ENCODE peak calls at places on chromosome 1, in four cellular contexts. One of them, this sample, is unnamed. For H3K27me3, the result is how much of the 10 kb centered on the place peaks cover.

GRCh38 chr1:67170751-67171573 is 4.7 kb downstream of the IL23R start:
- DNase-seq in MM.1S: no peak
- DNase-seq in tibial nerve: no peak
- DNase-seq in esophagus muscularis mucosa: no peak
- DNase-seq in this sample: no peak

GRCh38 chr1:205284420-205285144 is 37.0 kb downstream of the NUAK2 start:
- DNase-seq in MM.1S: peak
- DNase-seq in tibial nerve: peak
- DNase-seq in esophagus muscularis mucosa: peak
- DNase-seq in this sample: peak

GRCh38 chr1:37028981-37029617 is 5.2 kb downstream of the GRIK3 start:
- DNase-seq in MM.1S: no peak
- DNase-seq in tibial nerve: no peak
- DNase-seq in esophagus muscularis mucosa: no peak
- DNase-seq in this sample: no peak

GRCh38 chr1:236159704-236160539 is 17.6 kb downstream of the GPR137B start:
- DNase-seq in MM.1S: no peak
- DNase-seq in tibial nerve: no peak
- DNase-seq in esophagus muscularis mucosa: no peak
- DNase-seq in this sample: no peak

GRCh38 chr1:227934476-227935313 is 13.0 kb downstream of the WNT9A start:
- DNase-seq in MM.1S: no peak
- DNase-seq in tibial nerve: no peak
- DNase-seq in esophagus muscularis mucosa: no peak
- DNase-seq in this sample: no peak

GRCh38 chr1:114002492-114003290 is 23.4 kb downstream of the OLFML3 start:
- DNase-seq in MM.1S: no peak
- DNase-seq in tibial nerve: no peak
- DNase-seq in esophagus muscularis mucosa: no peak
- DNase-seq in this sample: no peak

GRCh38 chr1:240666548-240667198 is 54.7 kb upstream of the GREM2 start:
- DNase-seq in MM.1S: no peak
- DNase-seq in tibial nerve: no peak
- DNase-seq in esophagus muscularis mucosa: no peak
- DNase-seq in this sample: no peak

GRCh38 chr1:61952675-61953074 is 210.4 kb downstream of the PATJ start:
- DNase-seq in MM.1S: no peak
- DNase-seq in tibial nerve: no peak
- DNase-seq in esophagus muscularis mucosa: no peak
- DNase-seq in this sample: no peak

GRCh38 chr1:5515501-5515900 is 476.7 kb downstream of the NPHP4 start:
- DNase-seq in MM.1S: no peak
- DNase-seq in tibial nerve: no peak
- DNase-seq in esophagus muscularis mucosa: no peak
- DNase-seq in this sample: no peak

GRCh38 chr1:204623365-204623893 is 62.1 kb downstream of the LRRN2 start:
- DNase-seq in MM.1S: no peak
- DNase-seq in tibial nerve: no peak
- DNase-seq in esophagus muscularis mucosa: no peak
- DNase-seq in this sample: no peak

GRCh38 chr1:8439015-8439702 is 121.2 kb downstream of the SLC45A1 start:
- DNase-seq in MM.1S: no peak
- DNase-seq in tibial nerve: peak
- DNase-seq in esophagus muscularis mucosa: peak
- DNase-seq in this sample: peak

GRCh38 chr1:153058826-153059784 is 1.8 kb upstream of the SPRR2A start:
- DNase-seq in MM.1S: no peak
- DNase-seq in tibial nerve: no peak
- DNase-seq in esophagus muscularis mucosa: no peak
- DNase-seq in this sample: no peak

GRCh38 chr1:85550784-85551516 is 29.6 kb upstream of the CCN1 start:
- DNase-seq in MM.1S: no peak
- DNase-seq in tibial nerve: no peak
- DNase-seq in esophagus muscularis mucosa: no peak
- DNase-seq in this sample: no peak

GRCh38 chr1:24850353-24850905 is 79.6 kb downstream of the RUNX3 start:
- DNase-seq in MM.1S: no peak
- DNase-seq in tibial nerve: no peak
- DNase-seq in esophagus muscularis mucosa: no peak
- DNase-seq in this sample: no peak

GRCh38 chr1:157073944-157074685 is 25.5 kb downstream of the ETV3L start:
- DNase-seq in MM.1S: peak
- DNase-seq in tibial nerve: peak
- DNase-seq in esophagus muscularis mucosa: peak
- DNase-seq in this sample: peak

GRCh38 chr1:219550171-219550570 is 62.7 kb downstream of the ZC3H11B start:
- DNase-seq in MM.1S: no peak
- DNase-seq in tibial nerve: no peak
- DNase-seq in esophagus muscularis mucosa: no peak
- DNase-seq in this sample: no peak

GRCh38 chr1:45785583-45785982 is 17.8 kb upstream of the MAST2 start:
- DNase-seq in MM.1S: peak
- DNase-seq in tibial nerve: no peak
- DNase-seq in esophagus muscularis mucosa: peak
- DNase-seq in this sample: no peak

GRCh38 chr1:12654004-12654567 is 10.2 kb downstream of the AADACL4 start:
- DNase-seq in MM.1S: no peak
- DNase-seq in tibial nerve: no peak
- DNase-seq in esophagus muscularis mucosa: no peak
- DNase-seq in this sample: no peak

GRCh38 chr1:156623946-156624813 is 5.0 kb downstream of the HAPLN2 start:
- DNase-seq in MM.1S: peak
- DNase-seq in tibial nerve: no peak
- DNase-seq in esophagus muscularis mucosa: no peak
- DNase-seq in this sample: peak

GRCh38 chr1:201562257-201562656 is 23.3 kb downstream of the NAV1 start:
- DNase-seq in MM.1S: no peak
- DNase-seq in tibial nerve: no peak
- DNase-seq in esophagus muscularis mucosa: no peak
- DNase-seq in this sample: no peak

GRCh38 chr1:201565024-201565730 is 26.2 kb downstream of the NAV1 start:
- DNase-seq in MM.1S: no peak
- DNase-seq in tibial nerve: no peak
- DNase-seq in esophagus muscularis mucosa: no peak
- DNase-seq in this sample: peak

GRCh38 chr1:201563406-201563780 is 24.5 kb downstream of the NAV1 start:
- DNase-seq in MM.1S: no peak
- DNase-seq in tibial nerve: no peak
- DNase-seq in esophagus muscularis mucosa: no peak
- DNase-seq in this sample: no peak

GRCh38 chr1:201562659-201563405 is 23.9 kb downstream of the NAV1 start:
- DNase-seq in MM.1S: no peak
- DNase-seq in tibial nerve: no peak
- DNase-seq in esophagus muscularis mucosa: no peak
- DNase-seq in this sample: no peak

DNA sequence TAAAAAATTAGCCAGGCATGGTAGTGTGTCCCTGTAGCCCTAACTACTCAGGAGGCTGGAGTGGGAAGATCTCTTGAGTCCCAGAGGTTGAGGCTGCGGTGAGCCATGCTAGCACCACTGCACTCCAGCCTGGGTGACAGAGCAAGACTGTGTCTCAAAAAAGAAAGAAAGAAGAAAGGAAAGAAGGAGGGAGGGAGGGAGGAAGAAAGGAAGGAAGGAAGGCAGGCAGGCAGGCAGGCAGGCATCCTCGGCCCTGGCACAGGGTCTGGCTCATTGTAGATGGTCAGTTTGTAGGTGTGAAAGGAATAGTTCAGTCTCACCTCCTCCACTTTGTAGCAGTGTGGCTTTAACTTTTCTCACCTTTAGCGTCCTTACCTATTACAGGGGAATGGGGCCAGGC is 25.0 kb downstream of the NAV1 start:
- DNase-seq in MM.1S: no peak
- DNase-seq in tibial nerve: no peak
- DNase-seq in esophagus muscularis mucosa: no peak
- DNase-seq in this sample: no peak
- H3K4me3 ChIP-seq in MM.1S: no peak
- H3K4me3 ChIP-seq in tibial nerve: no peak
- H3K4me3 ChIP-seq in esophagus muscularis mucosa: no peak
- H3K4me3 ChIP-seq in this sample: no peak

GRCh38 chr1:35573198-35573775 is at the start of gene TFAP2E:
- DNase-seq in MM.1S: no peak
- DNase-seq in tibial nerve: peak
- DNase-seq in esophagus muscularis mucosa: no peak
- DNase-seq in this sample: no peak

GRCh38 chr1:35573776-35574654 is 901 bp downstream of the TFAP2E start:
- DNase-seq in MM.1S: no peak
- DNase-seq in tibial nerve: no peak
- DNase-seq in esophagus muscularis mucosa: no peak
- DNase-seq in this sample: no peak

GRCh38 chr1:35571263-35571662 is 1.9 kb upstream of the TFAP2E start:
- DNase-seq in MM.1S: no peak
- DNase-seq in tibial nerve: no peak
- DNase-seq in esophagus muscularis mucosa: no peak
- DNase-seq in this sample: no peak

GRCh38 chr1:35570589-35571137 is 2.5 kb upstream of the TFAP2E start:
- DNase-seq in MM.1S: no peak
- DNase-seq in tibial nerve: no peak
- DNase-seq in esophagus muscularis mucosa: no peak
- DNase-seq in this sample: no peak

GRCh38 chr1:35572296-35572695 is 818 bp upstream of the TFAP2E start:
- DNase-seq in MM.1S: no peak
- DNase-seq in tibial nerve: no peak
- DNase-seq in esophagus muscularis mucosa: no peak
- DNase-seq in this sample: no peak
- H3K27me3 ChIP-seq in MM.1S: under half
- H3K27me3 ChIP-seq in tibial nerve: under half
- H3K27me3 ChIP-seq in esophagus muscularis mucosa: under half
- H3K27me3 ChIP-seq in this sample: under half

GRCh38 chr1:145956776-145957442 is 908 bp downstream of the LIX1L start:
- DNase-seq in MM.1S: no peak
- DNase-seq in tibial nerve: peak
- DNase-seq in esophagus muscularis mucosa: no peak
- DNase-seq in this sample: no peak
- H3K4me3 ChIP-seq in MM.1S: peak
- H3K4me3 ChIP-seq in tibial nerve: peak
- H3K4me3 ChIP-seq in esophagus muscularis mucosa: peak
- H3K4me3 ChIP-seq in this sample: peak

DNA sequence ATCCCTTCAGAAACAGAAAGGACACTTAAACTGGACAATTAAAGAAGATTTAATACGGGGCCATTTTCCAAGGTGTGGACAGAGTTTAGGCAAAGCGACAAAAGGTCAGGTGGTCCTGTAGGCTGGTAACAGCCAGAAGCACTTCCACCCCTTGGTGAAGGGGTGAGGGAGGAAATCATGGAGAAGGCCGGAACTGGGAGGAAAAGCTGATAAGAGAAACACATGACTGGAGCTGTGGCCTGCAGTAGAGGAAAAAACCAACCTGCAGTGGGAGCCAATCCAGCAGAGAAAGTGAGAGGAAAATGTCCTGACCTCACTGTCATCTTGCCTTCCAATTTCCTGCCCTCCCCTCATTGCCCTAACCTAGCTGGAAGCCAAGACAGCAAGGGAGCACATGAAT is 249.8 kb downstream of the LMO4 start:
- DNase-seq in MM.1S: no peak
- DNase-seq in tibial nerve: no peak
- DNase-seq in esophagus muscularis mucosa: no peak
- DNase-seq in this sample: no peak
- H3K27me3 ChIP-seq in MM.1S: under half
- H3K27me3 ChIP-seq in tibial nerve: under half
- H3K27me3 ChIP-seq in esophagus muscularis mucosa: under half
- H3K27me3 ChIP-seq in this sample: under half

DNA sequence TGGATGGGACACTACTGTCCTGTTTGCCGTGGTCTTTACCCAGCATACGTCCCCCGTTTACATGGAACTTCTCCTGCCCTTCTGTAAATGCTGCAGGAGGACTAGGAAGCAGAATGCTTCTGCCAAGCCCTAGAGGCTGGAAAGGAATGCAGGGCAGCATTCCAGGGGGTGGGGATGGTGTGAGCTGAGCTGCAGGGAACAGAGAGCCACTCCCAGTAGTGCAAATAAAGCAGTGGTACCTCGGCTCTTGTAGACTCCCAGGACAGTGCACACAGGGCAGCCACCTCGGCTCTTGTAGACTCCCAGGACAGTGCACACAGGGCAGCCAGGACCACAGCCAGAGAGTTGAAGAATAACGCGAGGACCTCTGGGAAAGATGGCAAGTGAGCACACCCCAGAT is 35.4 kb downstream of the PTPRU start:
- DNase-seq in MM.1S: no peak
- DNase-seq in tibial nerve: peak
- DNase-seq in esophagus muscularis mucosa: no peak
- DNase-seq in this sample: peak
- H3K4me3 ChIP-seq in MM.1S: no peak
- H3K4me3 ChIP-seq in tibial nerve: no peak
- H3K4me3 ChIP-seq in esophagus muscularis mucosa: no peak
- H3K4me3 ChIP-seq in this sample: no peak

GRCh38 chr1:209613351-209614150 is 30.0 kb downstream of the CAMK1G start:
- DNase-seq in MM.1S: no peak
- DNase-seq in tibial nerve: no peak
- DNase-seq in esophagus muscularis mucosa: no peak
- DNase-seq in this sample: no peak
- H3K27me3 ChIP-seq in MM.1S: under half
- H3K27me3 ChIP-seq in tibial nerve: under half
- H3K27me3 ChIP-seq in esophagus muscularis mucosa: under half
- H3K27me3 ChIP-seq in this sample: under half

GRCh38 chr1:178037510-178038253 is 56.2 kb upstream of the RASAL2 start:
- DNase-seq in MM.1S: peak
- DNase-seq in tibial nerve: peak
- DNase-seq in esophagus muscularis mucosa: no peak
- DNase-seq in this sample: peak

GRCh38 chr1:178034676-178035075 is 59.2 kb upstream of the RASAL2 start:
- DNase-seq in MM.1S: no peak
- DNase-seq in tibial nerve: no peak
- DNase-seq in esophagus muscularis mucosa: no peak
- DNase-seq in this sample: no peak

GRCh38 chr1:178036090-178036489 is 57.8 kb upstream of the RASAL2 start:
- DNase-seq in MM.1S: no peak
- DNase-seq in tibial nerve: no peak
- DNase-seq in esophagus muscularis mucosa: no peak
- DNase-seq in this sample: no peak

GRCh38 chr1:178039826-178040380 is 54.0 kb upstream of the RASAL2 start:
- DNase-seq in MM.1S: peak
- DNase-seq in tibial nerve: no peak
- DNase-seq in esophagus muscularis mucosa: no peak
- DNase-seq in this sample: no peak

DNA sequence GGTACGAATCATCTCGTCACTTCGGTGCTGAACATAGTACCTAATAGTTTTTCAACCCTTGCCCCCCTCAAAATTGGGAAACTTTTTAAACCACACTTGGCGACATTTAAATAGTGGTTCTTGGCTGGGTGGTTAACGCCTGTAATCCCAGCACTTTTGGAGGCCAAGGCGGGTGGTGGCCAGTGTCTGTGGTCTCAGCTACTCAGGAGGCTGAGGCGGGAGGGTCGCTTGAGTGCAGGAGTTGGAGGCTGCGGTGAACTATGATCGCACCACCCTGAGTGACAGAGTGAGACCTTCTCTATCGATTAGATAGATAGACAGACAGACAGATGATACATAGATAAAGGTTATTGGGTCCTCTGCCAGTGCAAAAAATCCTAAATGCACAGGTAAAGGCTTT is 55.5 kb upstream of the RASAL2 start:
- DNase-seq in MM.1S: peak
- DNase-seq in tibial nerve: no peak
- DNase-seq in esophagus muscularis mucosa: no peak
- DNase-seq in this sample: no peak
- H3K4me3 ChIP-seq in MM.1S: no peak
- H3K4me3 ChIP-seq in tibial nerve: peak
- H3K4me3 ChIP-seq in esophagus muscularis mucosa: peak
- H3K4me3 ChIP-seq in this sample: peak

GRCh38 chr1:151635479-151636072 is 23.7 kb downstream of the SNX27 start:
- DNase-seq in MM.1S: peak
- DNase-seq in tibial nerve: no peak
- DNase-seq in esophagus muscularis mucosa: no peak
- DNase-seq in this sample: no peak
- H3K27me3 ChIP-seq in MM.1S: under half
- H3K27me3 ChIP-seq in tibial nerve: under half
- H3K27me3 ChIP-seq in esophagus muscularis mucosa: under half
- H3K27me3 ChIP-seq in this sample: under half

This sample was measured in breast epithelium.